ENCODE peak calls at places on chromosome 2, in ten cellular contexts. U is pancreas, T is colonic mucosa, D is thyroid gland, Q is neural progenitor cell, K is aorta, R is endodermal cell, S is RWPE2, B is upper lobe of right lung, A is GM23248. V is an unnamed sample.

GRCh38 chr2:27966466-27966865 is 75.9 kb downstream of the BABAM2 start:
- DNase-seq in B (no peak), S (no peak), U (no peak), A (peak; percentile 8), K (no peak), R (no peak), T (no peak), D (peak; percentile 57), Q (no peak), V (no peak)

GRCh38 chr2:120594856-120595685 is 140.6 kb upstream of the GLI2 start:
- DNase-seq in Q (no peak), K (no peak), R (peak; percentile 91), S (no peak), T (peak; percentile 35), D (peak; percentile 26), U (no peak), A (peak; percentile 38), B (no peak), V (peak; percentile 88)

GRCh38 chr2:11389551-11390528 is 45.4 kb upstream of the ROCK2 start:
- DNase-seq in A (peak; percentile 5), B (no peak), D (peak; percentile 54), Q (no peak), U (no peak), R (no peak), S (no peak), K (no peak), T (peak; percentile 80), V (no peak)

GRCh38 chr2:70574102-70574501 is 20.5 kb upstream of the TGFA start:
- DNase-seq in T (no peak), R (no peak), D (no peak), U (no peak), B (no peak), A (no peak), K (no peak), S (no peak), Q (no peak), V (no peak)

GRCh38 chr2:16121231-16121985 is 181.1 kb downstream of the MYCN start:
- DNase-seq in U (no peak), A (no peak), K (no peak), Q (no peak), S (no peak), D (no peak), R (no peak), T (peak; percentile 8), B (no peak), V (no peak)

GRCh38 chr2:148742373-148742772 is 97.8 kb downstream of the EPC2 start:
- DNase-seq in S (no peak), R (no peak), U (no peak), K (no peak), A (no peak), B (no peak), T (no peak), Q (no peak), D (no peak), V (no peak)

GRCh38 chr2:101710036-101710689 is 12.7 kb downstream of the MAP4K4 start:
- DNase-seq in A (no peak), B (no peak), U (no peak), S (no peak), Q (no peak), T (no peak), K (no peak), D (no peak), R (no peak), V (no peak)

GRCh38 chr2:188414412-188414811 is 122.7 kb downstream of the GULP1 start:
- DNase-seq in D (no peak), A (peak; percentile 36), Q (no peak), B (no peak), T (no peak), U (no peak), S (no peak), K (no peak), R (no peak), V (no peak)

GRCh38 chr2:228652366-228652765 is 470.9 kb upstream of the SPHKAP start:
- DNase-seq in U (no peak), Q (no peak), T (no peak), A (peak; percentile 52), S (no peak), R (no peak), B (no peak), D (no peak), K (no peak), V (no peak)

GRCh38 chr2:44450806-44451205 is 89.1 kb downstream of the CAMKMT start:
- DNase-seq in D (no peak), T (no peak), U (no peak), K (no peak), Q (peak; percentile 29), S (no peak), B (no peak), A (no peak), R (no peak), V (no peak)

GRCh38 chr2:208033701-208034502 is 8.6 kb upstream of the PLEKHM3 start:
- DNase-seq in K (no peak), U (no peak), B (peak; percentile 69), R (peak; percentile 78), D (peak; percentile 70), S (no peak), A (peak; percentile 33), Q (peak; percentile 47), T (peak; percentile 78), V (peak; percentile 34)

GRCh38 chr2:161370981-161371380 is 45.1 kb upstream of the TBR1 start:
- DNase-seq in A (no peak), U (no peak), K (no peak), R (no peak), B (no peak), D (no peak), S (no peak), Q (no peak), T (no peak), V (no peak)

GRCh38 chr2:209872675-209873074 is 101.0 kb downstream of the UNC80 start:
- DNase-seq in Q (peak; percentile 91), U (no peak), T (no peak), D (peak; percentile 94), A (no peak), R (peak; percentile 86), K (no peak), S (no peak), B (no peak), V (peak; percentile 48)

GRCh38 chr2:113128386-113128664 is 927 bp downstream of the IL1RN start:
- DNase-seq in A (no peak), U (no peak), K (no peak), S (no peak), T (no peak), R (no peak), Q (no peak), D (no peak), B (no peak), V (no peak)

GRCh38 chr2:109279243-109279860 is 150.3 kb downstream of the SH3RF3 start:
- DNase-seq in U (no peak), A (no peak), R (peak; percentile 62), S (no peak), D (peak; percentile 25), B (no peak), Q (no peak), T (no peak), K (no peak), V (peak; percentile 60)

GRCh38 chr2:56580242-56580641 is 396.5 kb downstream of the CCDC85A start:
- DNase-seq in S (no peak), A (peak; percentile 51), Q (no peak), U (no peak), K (no peak), R (no peak), D (no peak), B (no peak), T (no peak), V (no peak)

GRCh38 chr2:169528271-169528701 is 18.8 kb downstream of the KLHL41 start:
- DNase-seq in D (peak; percentile 75), T (peak; percentile 71), K (peak; percentile 68), U (peak; percentile 84), Q (peak; percentile 81), B (no peak), S (no peak), R (peak; percentile 92), A (peak; percentile 69), V (peak; percentile 41)

DNA sequence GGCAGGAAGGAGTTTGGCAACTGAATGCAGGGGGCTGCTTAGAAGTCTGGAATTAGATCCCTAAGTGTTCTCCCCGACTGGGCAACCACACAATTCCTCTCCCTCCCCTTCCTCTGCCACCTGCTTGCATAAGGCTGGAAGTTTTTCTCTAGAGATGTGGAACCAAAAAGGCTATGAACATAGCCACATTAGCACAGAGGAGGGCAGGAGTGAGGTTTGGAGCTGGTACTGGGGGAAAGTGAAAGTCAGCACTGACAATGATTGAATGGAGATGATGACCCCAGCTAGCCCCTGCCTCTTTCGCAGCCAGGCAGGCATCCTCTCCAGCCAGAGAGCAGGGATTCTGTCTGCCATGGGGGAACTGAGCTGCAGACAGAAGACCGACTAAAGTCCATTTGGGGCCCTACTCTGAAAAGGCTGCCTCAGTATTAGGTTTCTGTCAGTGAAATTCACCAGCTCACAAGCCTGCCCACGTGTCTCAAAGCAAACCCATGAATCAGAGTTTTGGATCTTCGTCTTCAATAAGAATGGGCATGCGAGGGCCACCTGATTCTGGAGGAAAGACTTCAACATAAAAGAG is 87.9 kb upstream of the ITGA6 start:
- DNase-seq in D (no peak), S (no peak), U (no peak), Q (peak; percentile 6), R (no peak), K (no peak), B (no peak), T (peak; percentile 36), A (peak; percentile 38), V (no peak)
- H3K27me3 ChIP-seq in D (no peaks in the 10 kb centered on the region), S (no peaks in the 10 kb centered on the region), U (no peaks in the 10 kb centered on the region), Q (no peaks in the 10 kb centered on the region), R (no peaks in the 10 kb centered on the region), K (no peaks in the 10 kb centered on the region), B (no peaks in the 10 kb centered on the region), T (no peaks in the 10 kb centered on the region), A (no peaks in the 10 kb centered on the region), V (no peaks in the 10 kb centered on the region)

GRCh38 chr2:235497096-235497495 is 3.3 kb downstream of the AGAP1 start:
- DNase-seq in D (no peak), Q (no peak), B (no peak), R (peak; percentile 37), T (no peak), S (no peak), A (no peak), K (no peak), U (no peak), V (no peak)
- H3K4me3 ChIP-seq in D (no peak overlapping the region), Q (no peak overlapping the region), B (no peak overlapping the region), R (no peak overlapping the region), T (no peak overlapping the region), S (no peak overlapping the region), A (no peak overlapping the region), K (no peak overlapping the region), U (no peak overlapping the region), V (no peak overlapping the region)

GRCh38 chr2:98576666-98577312 is 31.5 kb downstream of the COA5 start:
- DNase-seq in K (no peak), Q (no peak), D (no peak), A (no peak), S (no peak), R (peak; percentile 35), U (no peak), B (no peak), T (peak; percentile 14), V (no peak)
- H3K36me3 ChIP-seq in K (peaks cover 2% of the 10 kb centered on the region), Q (no peaks in the 10 kb centered on the region), D (peaks cover 10% of the 10 kb centered on the region), A (no peaks in the 10 kb centered on the region), S (no peaks in the 10 kb centered on the region), R (peaks cover 96% of the 10 kb centered on the region), U (no peaks in the 10 kb centered on the region), B (peaks cover 77% of the 10 kb centered on the region), T (no peaks in the 10 kb centered on the region), V (peaks cover 11% of the 10 kb centered on the region)

GRCh38 chr2:104752504-104752903 is 101.4 kb upstream of the POU3F3 start:
- DNase-seq in U (no peak), S (no peak), R (no peak), Q (no peak), A (no peak), B (no peak), D (no peak), T (no peak), K (no peak), V (no peak)
- H3K27me3 ChIP-seq in U (no peaks in the 10 kb centered on the region), S (peaks cover 8% of the 10 kb centered on the region), R (no peaks in the 10 kb centered on the region), Q (no peaks in the 10 kb centered on the region), A (no peaks in the 10 kb centered on the region), B (no peaks in the 10 kb centered on the region), D (no peaks in the 10 kb centered on the region), T (no peaks in the 10 kb centered on the region), K (no peaks in the 10 kb centered on the region), V (no peaks in the 10 kb centered on the region)

V was measured in H7.